ENCODE peak calls at places on chromosomes 13 and 19, in nine cellular contexts. G is H9; S is stimulated activated CD4-positive, alpha-beta T cell treated with anti-CD3 and anti-CD28 coated beads, Interleukin-1b, Interleukin-23, amount 100 ng/mL, for 4 hours; C is HL-60; P is epithelial cell of proximal tubule; W is lung; M is neuronal stem cell; B is astrocyte of the spinal cord; U is Calu3. X is an unnamed sample.
A peak's percentile ranks its signal among the peaks of the same experiment; 100 is the strongest.

GRCh38 chr19:40323705-40324104 is 24.5 kb downstream of the C19orf47 start:
- DNase-seq in G (no peak), S (no peak), C (no peak), P (no peak), W (no peak), M (no peak), B (no peak), U (no peak), X (no peak)

GRCh38 chr19:35037716-35038622 is 3.6 kb upstream of the HPN start:
- DNase-seq in G (no peak), S (no peak), C (no peak), P (no peak), W (no peak), M (no peak), B (no peak), U (no peak), X (no peak)

GRCh38 chr19:39506944-39507714 is 7.8 kb upstream of the SELENOV start:
- DNase-seq in G (peak; percentile 82), S (peak; percentile 54), C (peak; percentile 28), P (no peak), W (no peak), M (peak; percentile 71), B (peak; percentile 68), U (peak; percentile 64), X (peak; percentile 51)

GRCh38 chr19:55109527-55110291 is 7.7 kb downstream of the PPP1R12C start:
- DNase-seq in G (no peak), S (no peak), C (no peak), P (no peak), W (no peak), M (no peak), B (no peak), U (no peak), X (no peak)

GRCh38 chr19:33032218-33032781 is 32.4 kb downstream of the RHPN2 start:
- DNase-seq in G (no peak), S (no peak), C (no peak), P (no peak), W (no peak), M (no peak), B (no peak), U (no peak), X (no peak)

GRCh38 chr19:10544242-10544752 is 593 bp downstream of the ATG4D start:
- DNase-seq in G (no peak), S (no peak), C (peak; percentile 33), P (no peak), W (peak; percentile 33), M (no peak), B (no peak), U (no peak), X (no peak)

GRCh38 chr13:33751151-33751550 is 66.8 kb upstream of the RFC3 start:
- DNase-seq in G (no peak), S (no peak), C (no peak), P (no peak), W (no peak), M (no peak), B (peak; percentile 39), U (no peak), X (no peak)

GRCh38 chr13:90835826-90836225 is 511.7 kb upstream of the MIR17HG start:
- DNase-seq in G (no peak), S (no peak), C (no peak), P (no peak), W (no peak), M (no peak), B (no peak), U (no peak), X (no peak)

GRCh38 chr19:33702606-33703437 is 81.1 kb downstream of the CHST8 start:
- DNase-seq in G (no peak), S (no peak), C (no peak), P (no peak), W (no peak), M (no peak), B (no peak), U (no peak), X (no peak)

GRCh38 chr19:628168-628567 is 5.2 kb downstream of the POLRMT start:
- DNase-seq in G (peak; percentile 69), S (no peak), C (no peak), P (no peak), W (no peak), M (no peak), B (no peak), U (no peak), X (no peak)

GRCh38 chr19:48255376-48256303 is at the start of gene CARD8:
- DNase-seq in G (peak; percentile 86), S (peak; percentile 54), C (peak; percentile 91), P (peak; percentile 70), W (peak; percentile 85), M (peak; percentile 58), B (peak; percentile 92), U (peak; percentile 77), X (peak; percentile 86)